ENCODE peak calls at places on chromosome 12, in four cellular contexts. T is Karpas-422, S is cardiac fibroblast, C is activated gamma-delta T cell treated with Interleukin-2 at 50 U/mL for 16 hours. R is an unnamed sample.

GRCh38 chr12:87953257-87953860 is 75.8 kb downstream of the C12orf50 start:
- DNase-seq in C (no peak), S (peak), T (peak), R (peak)

GRCh38 chr12:46332260-46332659 is 40.3 kb downstream of the SLC38A2 start:
- DNase-seq in T (no peak), S (peak), C (no peak), R (no peak)

GRCh38 chr12:75482636-75483035 is 2.1 kb downstream of the GLIPR1 start:
- DNase-seq in C (no peak), T (peak), S (peak), R (no peak)

GRCh38 chr12:52242442-52243263 is 9.6 kb downstream of the KRT7 start:
- DNase-seq in S (no peak), C (no peak), T (no peak), R (no peak)

GRCh38 chr12:104133861-104134260 is 4.1 kb downstream of the NFYB start:
- DNase-seq in C (no peak), T (no peak), S (no peak), R (no peak)

GRCh38 chr12:74370608-74371216 is 166.9 kb upstream of the ATXN7L3B start:
- DNase-seq in T (no peak), S (no peak), C (no peak), R (no peak)

GRCh38 chr12:46473634-46474201 is 101.1 kb upstream of the SLC38A2 start:
- DNase-seq in T (no peak), S (peak), C (no peak), R (peak)

GRCh38 chr12:57175428-57176138 is 28.2 kb upstream of the LRP1-AS start:
- DNase-seq in T (peak), S (peak), C (peak), R (peak)

GRCh38 chr12:65943388-65944137 is 119.3 kb downstream of the HMGA2 start:
- DNase-seq in S (no peak), T (no peak), C (no peak), R (no peak)

GRCh38 chr12:11722578-11723138 is 73.2 kb downstream of the ETV6 start:
- DNase-seq in S (no peak), T (no peak), C (no peak), R (no peak)

GRCh38 chr12:105253882-105254513 is 18.0 kb upstream of the APPL2 start:
- DNase-seq in S (peak), C (no peak), T (no peak), R (no peak)

GRCh38 chr12:131621701-131622421 is 89.0 kb upstream of the SFSWAP start:
- DNase-seq in S (no peak), T (no peak), C (no peak), R (no peak)

GRCh38 chr12:74317078-74317581 is 220.5 kb upstream of the ATXN7L3B start:
- DNase-seq in S (peak), C (no peak), T (peak), R (peak)

GRCh38 chr12:105079011-105079570 is 5.2 kb downstream of the ALDH1L2 start:
- DNase-seq in S (no peak), C (no peak), T (no peak), R (no peak)

GRCh38 chr12:102634216-102634615 is 153.9 kb upstream of the IGF1 start:
- DNase-seq in S (peak), C (no peak), T (no peak), R (no peak)

GRCh38 chr12:75245108-75245507 is 35.5 kb upstream of the KCNC2 start:
- DNase-seq in C (no peak), S (no peak), T (no peak), R (no peak)

GRCh38 chr12:63869656-63870055 is 25.2 kb downstream of the SRGAP1 start:
- DNase-seq in S (no peak), T (no peak), C (no peak), R (no peak)

GRCh38 chr12:98572010-98572409 is 21.5 kb upstream of the SLC25A3 start:
- DNase-seq in S (no peak), C (no peak), T (peak), R (no peak)

GRCh38 chr12:126617312-126617711 is 1552.1 kb downstream of the AACS start:
- DNase-seq in S (peak), C (no peak), T (peak), R (no peak)